ENCODE peak calls at places on chromosome 17, in seven cellular contexts. T, R, D, W, Q, U and V are unnamed samples.

GRCh38 chr17:76213491-76213890 is 26.8 kb downstream of the RNF157 start:
- DNase-seq in U (peak), D (no peak), W (peak), T (no peak), R (no peak), Q (no peak), V (no peak)

GRCh38 chr17:16374129-16374528 is 6.8 kb upstream of the UBB start:
- DNase-seq in Q (peak), D (no peak), T (no peak), R (no peak), U (no peak), W (no peak), V (no peak)

GRCh38 chr17:28745052-28745776 is 1.4 kb downstream of the TRAF4 start:
- DNase-seq in D (peak), W (peak), Q (peak), T (peak), R (no peak), U (peak), V (peak)

GRCh38 chr17:55259684-55260111 is 5.1 kb upstream of the HLF start:
- DNase-seq in W (no peak), Q (peak), R (no peak), T (no peak), U (no peak), D (peak), V (no peak)

GRCh38 chr17:14118951-14119350 is 49.6 kb downstream of the COX10 start:
- DNase-seq in U (no peak), Q (no peak), T (no peak), W (no peak), D (no peak), R (no peak), V (peak)

GRCh38 chr17:65088621-65089385 is 32.3 kb upstream of the GNA13 start:
- DNase-seq in U (no peak), D (no peak), W (no peak), T (no peak), R (no peak), Q (peak), V (no peak)

GRCh38 chr17:70105641-70106040 is 30.6 kb downstream of the KCNJ16 start:
- DNase-seq in Q (no peak), D (no peak), W (no peak), T (no peak), U (no peak), R (no peak), V (no peak)

GRCh38 chr17:8189041-8189710 is 804 bp downstream of the BORCS6 start:
- DNase-seq in T (no peak), W (no peak), D (no peak), R (no peak), Q (no peak), U (peak), V (no peak)

GRCh38 chr17:29807520-29808361 is 122.3 kb downstream of the SSH2 start:
- DNase-seq in D (peak), R (peak), Q (peak), W (peak), U (peak), T (peak), V (peak)

GRCh38 chr17:21677911-21678310 is 14.4 kb upstream of the KCNJ18 start:
- DNase-seq in T (no peak), W (no peak), U (no peak), R (no peak), D (no peak), Q (no peak), V (no peak)

GRCh38 chr17:4665027-4665426 is 23.5 kb upstream of the ALOX15 start:
- DNase-seq in W (no peak), U (no peak), Q (no peak), T (no peak), R (no peak), D (no peak), V (no peak)

GRCh38 chr17:57552114-57552601 is 192.9 kb downstream of the CCDC182 start:
- DNase-seq in W (peak), T (peak), D (peak), Q (no peak), R (no peak), U (peak), V (no peak)

GRCh38 chr17:39573447-39574298 is 34.0 kb downstream of the NEUROD2 start:
- DNase-seq in U (peak), T (peak), Q (peak), R (peak), D (no peak), W (peak), V (no peak)

GRCh38 chr17:78233678-78234077 is 2.2 kb downstream of the TMEM235 start:
- DNase-seq in Q (no peak), R (no peak), D (no peak), W (no peak), T (no peak), U (no peak), V (no peak)

GRCh38 chr17:19270951-19271611 is 33.9 kb downstream of the EPN2 start:
- DNase-seq in U (no peak), D (peak), T (no peak), W (no peak), Q (no peak), R (no peak), V (no peak)

GRCh38 chr17:82385559-82386255 is 14.1 kb downstream of the UTS2R start:
- DNase-seq in T (no peak), Q (no peak), W (no peak), U (peak), R (no peak), D (no peak), V (no peak)

GRCh38 chr17:32852811-32853210 is 24.1 kb downstream of the MYO1D start:
- DNase-seq in Q (peak), T (no peak), R (no peak), U (no peak), W (no peak), D (no peak), V (no peak)

GRCh38 chr17:38358586-38359513 is 7.2 kb downstream of the SOCS7 start:
- DNase-seq in D (no peak), T (no peak), Q (no peak), W (no peak), U (no peak), R (no peak), V (no peak)

DNA sequence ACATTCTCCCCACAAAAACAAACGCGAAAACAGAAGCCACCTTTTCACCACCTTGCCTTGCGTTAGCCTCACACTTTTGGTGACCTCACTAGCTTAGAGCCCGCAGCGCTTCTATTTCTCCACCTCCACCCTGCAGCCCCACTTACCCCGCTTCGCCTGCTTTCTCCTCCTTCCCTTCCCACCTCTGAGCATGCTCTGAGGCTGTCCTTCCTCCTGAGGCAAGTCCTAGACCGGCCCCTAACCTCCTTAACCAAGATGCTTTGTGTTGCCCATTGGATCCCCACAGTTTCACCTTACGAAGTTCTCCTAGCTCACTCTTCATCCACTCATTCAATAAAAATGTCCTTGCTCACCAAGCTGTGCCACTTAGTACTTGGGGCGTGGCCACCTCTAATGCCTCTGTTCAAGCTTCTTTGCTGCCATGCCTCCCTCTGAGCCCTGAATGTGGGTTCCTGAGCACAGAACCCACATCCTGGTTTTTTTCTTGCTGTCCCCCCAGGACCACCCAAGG is 1.3 kb downstream of the GNGT2 start:
- DNase-seq in R (no peak), D (no peak), U (no peak), W (no peak), Q (no peak), T (peak), V (no peak)
- TF ChIP-seq EZH2phosphoT487 in R (no peak), D (no peak), U (no peak), W (no peak), Q (no peak), T (no peak), V (no peak)

GRCh38 chr17:44967907-44968224 is 237 bp downstream of the C1QL1 start:
- DNase-seq in W (no peak), D (no peak), R (no peak), T (no peak), U (no peak), Q (no peak), V (no peak)
- H3K4me3 ChIP-seq in W (peak), D (no peak), R (no peak), T (no peak), U (peak), Q (no peak), V (no peak)

DNA sequence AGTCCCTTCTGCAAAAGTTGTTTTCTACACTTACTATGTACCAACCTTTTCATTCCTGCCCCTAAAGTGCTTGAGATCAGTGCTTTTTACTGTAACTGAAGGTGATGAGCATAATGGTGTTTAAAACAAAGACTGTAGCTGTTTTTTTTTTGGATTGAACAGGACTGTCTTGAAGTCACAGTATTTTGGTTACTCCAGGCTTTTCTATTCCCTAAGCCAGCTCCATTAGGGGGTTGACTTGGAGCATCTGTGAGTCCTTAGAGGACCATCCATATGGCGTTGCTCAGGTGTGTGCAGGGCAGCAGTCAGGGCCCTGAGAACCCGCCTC is 29.0 kb upstream of the LGALS9 start:
- DNase-seq in D (no peak), W (no peak), T (no peak), R (no peak), Q (no peak), U (no peak), V (no peak)
- TF ChIP-seq CTCF in D (peak), W (no peak), T (no peak), R (no peak), Q (no peak), U (no peak), V (no peak)

GRCh38 chr17:1201132-1201702 is 21.4 kb upstream of the ABR start:
- DNase-seq in W (no peak), T (no peak), R (no peak), D (peak), Q (no peak), U (no peak), V (no peak)
- TF ChIP-seq EZH2phosphoT487 in W (no peak), T (no peak), R (no peak), D (no peak), Q (no peak), U (no peak), V (no peak)

GRCh38 chr17:64016974-64017373 is 3.5 kb downstream of the ICAM2 start:
- DNase-seq in R (no peak), T (no peak), U (no peak), D (no peak), W (no peak), Q (no peak), V (no peak)

GRCh38 chr17:64015447-64015846 is 5.0 kb downstream of the ICAM2 start:
- DNase-seq in Q (no peak), D (no peak), U (no peak), T (no peak), R (no peak), W (no peak), V (no peak)

GRCh38 chr17:64019486-64020067 is 856 bp downstream of the ICAM2 start:
- DNase-seq in U (no peak), W (no peak), R (no peak), T (no peak), Q (no peak), D (no peak), V (peak)

GRCh38 chr17:64017381-64017980 is 3.0 kb downstream of the ICAM2 start:
- DNase-seq in D (no peak), W (peak), T (no peak), R (no peak), Q (peak), U (no peak), V (no peak)

GRCh38 chr17:64016248-64016784 is 4.1 kb downstream of the ICAM2 start:
- DNase-seq in U (no peak), T (peak), Q (no peak), W (no peak), R (no peak), D (peak), V (no peak)
- H3K4me3 ChIP-seq in U (no peak), T (no peak), Q (no peak), W (no peak), R (no peak), D (peak), V (no peak)